ENCODE peak calls at places on chromosomes 12 and 14, in seven cellular contexts. H, L, W, B, F, O and U are unnamed samples.

GRCh38 chr14:69891422-69891821 is 12.2 kb downstream of the SMOC1 start:
- DNase-seq in L (no peak), H (no peak), B (peak), F (peak), W (no peak), O (no peak), U (no peak)

GRCh38 chr12:5556033-5556614 is 124.2 kb downstream of the NTF3 start:
- DNase-seq in O (no peak), B (no peak), F (peak), L (peak), H (peak), W (no peak), U (no peak)

GRCh38 chr12:77402726-77403125 is 337.4 kb upstream of the E2F7 start:
- DNase-seq in W (peak), O (no peak), H (no peak), L (no peak), B (no peak), F (no peak), U (no peak)

GRCh38 chr12:2679816-2680675 is 114.7 kb upstream of the FKBP4 start:
- DNase-seq in L (no peak), W (no peak), O (no peak), H (no peak), F (no peak), B (no peak), U (no peak)

GRCh38 chr12:131917139-131917710 is 11.9 kb upstream of the PUS1 start:
- DNase-seq in O (no peak), W (no peak), H (no peak), L (no peak), B (no peak), F (no peak), U (peak)

GRCh38 chr12:25929096-25929637 is 29.3 kb upstream of the RASSF8 start:
- DNase-seq in W (peak), B (no peak), L (peak), F (no peak), H (no peak), O (no peak), U (no peak)

GRCh38 chr12:67534671-67535070 is 113.9 kb upstream of the DYRK2 start:
- DNase-seq in H (no peak), F (no peak), W (peak), L (peak), B (no peak), O (no peak), U (peak)

GRCh38 chr12:71060426-71060825 is 97.4 kb downstream of the TSPAN8 start:
- DNase-seq in F (no peak), O (no peak), B (peak), W (no peak), H (no peak), L (no peak), U (no peak)

GRCh38 chr14:96274122-96274910 is 18.3 kb downstream of the BDKRB1 start:
- DNase-seq in W (peak), B (no peak), H (no peak), L (no peak), F (no peak), O (no peak), U (peak)

GRCh38 chr14:36085861-36086260 is 90.7 kb downstream of the PTCSC3 start:
- DNase-seq in W (no peak), L (no peak), H (no peak), O (no peak), F (no peak), B (no peak), U (no peak)

GRCh38 chr12:124096109-124096508 is 123.1 kb downstream of the ZNF664 start:
- DNase-seq in L (no peak), B (no peak), H (no peak), O (no peak), W (no peak), F (no peak), U (no peak)

GRCh38 chr12:124094188-124094587 is 121.2 kb downstream of the ZNF664 start:
- DNase-seq in W (no peak), H (no peak), O (no peak), F (no peak), B (no peak), L (no peak), U (no peak)

GRCh38 chr12:124093297-124093696 is 120.3 kb downstream of the ZNF664 start:
- DNase-seq in B (no peak), W (no peak), H (no peak), F (no peak), O (no peak), L (no peak), U (no peak)

GRCh38 chr12:124096869-124097434 is 123.9 kb downstream of the ZNF664 start:
- DNase-seq in F (no peak), H (no peak), O (no peak), W (no peak), L (no peak), B (no peak), U (no peak)

GRCh38 chr12:124094733-124095132 is 121.7 kb downstream of the ZNF664 start:
- DNase-seq in L (peak), B (no peak), H (no peak), O (no peak), W (no peak), F (no peak), U (no peak)
- TF ChIP-seq EZH2phosphoT487 in L (no peak), B (no peak), H (no peak), O (no peak), W (no peak), F (no peak), U (no peak)

GRCh38 chr12:126944684-126945083 is 1322.3 kb upstream of the TMEM132C start:
- DNase-seq in B (no peak), H (no peak), W (peak), O (no peak), F (no peak), L (peak), U (no peak)
- TF ChIP-seq EZH2 in B (no peak), H (no peak), W (no peak), O (no peak), F (no peak), L (no peak), U (no peak)

GRCh38 chr12:80917651-80918050 is 20.1 kb downstream of the LIN7A start:
- DNase-seq in B (no peak), W (no peak), H (no peak), L (no peak), O (no peak), F (no peak), U (no peak)
- H3K4me3 ChIP-seq in B (no peak), W (no peak), H (no peak), L (no peak), O (no peak), F (no peak), U (no peak)

DNA sequence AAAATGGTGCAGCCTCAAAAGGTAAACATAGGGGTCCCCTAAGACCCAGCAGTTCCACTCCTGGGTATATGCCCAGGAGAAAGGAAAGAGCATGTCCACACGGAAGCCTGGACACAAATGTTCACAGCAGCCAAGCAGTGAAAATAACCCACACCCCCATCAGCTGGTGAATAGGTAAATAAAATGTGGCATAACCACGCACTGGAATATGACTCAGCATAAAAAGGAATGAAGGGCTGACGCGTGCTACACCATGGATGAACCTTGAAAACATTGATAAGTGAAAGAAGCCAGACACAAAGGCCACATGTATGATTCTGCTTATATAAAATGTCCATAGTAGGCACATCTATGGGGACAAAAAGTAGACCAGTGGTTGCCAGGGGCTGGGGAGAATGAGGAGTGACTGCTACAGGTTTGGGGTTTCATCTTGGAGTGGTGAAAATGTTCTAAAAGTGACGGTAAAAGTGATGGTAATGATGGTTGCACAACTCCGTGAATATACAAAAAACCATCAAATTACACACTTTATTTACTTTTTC is 3.8 kb upstream of the SCARB1 start:
- DNase-seq in B (no peak), L (peak), O (no peak), H (no peak), W (no peak), F (no peak), U (peak)
- TF ChIP-seq EZH2phosphoT487 in B (no peak), L (no peak), O (no peak), H (no peak), W (no peak), F (no peak), U (no peak)

GRCh38 chr14:54002653-54003052 is 46.0 kb upstream of the BMP4 start:
- DNase-seq in H (no peak), O (no peak), W (peak), B (no peak), L (no peak), F (no peak), U (peak)
- TF ChIP-seq EZH2 in H (no peak), O (no peak), W (no peak), B (no peak), L (no peak), F (no peak), U (no peak)

DNA sequence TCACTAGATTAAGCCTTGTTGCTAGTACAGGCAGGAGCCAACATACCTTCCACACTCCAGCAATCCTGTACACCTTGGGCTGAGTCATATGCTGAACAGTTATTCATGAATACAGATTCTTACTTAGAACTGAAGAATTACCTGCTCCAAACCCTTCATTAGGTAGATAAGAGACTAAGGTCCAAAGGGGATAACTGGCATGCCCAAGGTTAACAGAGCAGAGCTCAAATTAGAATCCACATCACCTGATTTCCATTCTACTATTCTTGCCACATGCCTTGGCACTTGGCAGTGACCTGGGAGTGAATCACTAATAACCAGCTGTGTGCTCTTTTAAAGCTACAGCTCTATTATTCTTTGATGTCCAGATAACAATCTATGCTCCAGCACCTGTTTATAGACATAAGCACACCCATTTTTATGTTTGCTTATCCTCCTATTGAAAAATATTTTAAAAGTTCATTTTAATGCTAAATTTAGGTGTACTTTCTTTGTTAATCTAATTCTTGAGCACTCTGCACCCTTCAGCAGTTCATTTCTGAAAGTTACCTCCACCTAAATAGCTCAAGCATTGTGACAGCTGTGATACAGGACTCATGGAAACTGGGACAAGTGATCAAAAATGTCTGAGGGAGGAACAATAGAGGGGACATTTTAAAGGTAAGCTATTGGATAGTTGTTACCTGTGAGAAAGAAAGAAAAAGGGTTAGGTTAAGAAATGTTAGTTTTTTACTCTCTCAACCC is 19.4 kb downstream of the LPCAT3 start:
- DNase-seq in H (peak), L (no peak), W (peak), F (no peak), B (no peak), O (no peak), U (peak)
- H3K4me3 ChIP-seq in H (no peak), L (no peak), W (no peak), F (no peak), B (no peak), O (no peak), U (no peak)

DNA sequence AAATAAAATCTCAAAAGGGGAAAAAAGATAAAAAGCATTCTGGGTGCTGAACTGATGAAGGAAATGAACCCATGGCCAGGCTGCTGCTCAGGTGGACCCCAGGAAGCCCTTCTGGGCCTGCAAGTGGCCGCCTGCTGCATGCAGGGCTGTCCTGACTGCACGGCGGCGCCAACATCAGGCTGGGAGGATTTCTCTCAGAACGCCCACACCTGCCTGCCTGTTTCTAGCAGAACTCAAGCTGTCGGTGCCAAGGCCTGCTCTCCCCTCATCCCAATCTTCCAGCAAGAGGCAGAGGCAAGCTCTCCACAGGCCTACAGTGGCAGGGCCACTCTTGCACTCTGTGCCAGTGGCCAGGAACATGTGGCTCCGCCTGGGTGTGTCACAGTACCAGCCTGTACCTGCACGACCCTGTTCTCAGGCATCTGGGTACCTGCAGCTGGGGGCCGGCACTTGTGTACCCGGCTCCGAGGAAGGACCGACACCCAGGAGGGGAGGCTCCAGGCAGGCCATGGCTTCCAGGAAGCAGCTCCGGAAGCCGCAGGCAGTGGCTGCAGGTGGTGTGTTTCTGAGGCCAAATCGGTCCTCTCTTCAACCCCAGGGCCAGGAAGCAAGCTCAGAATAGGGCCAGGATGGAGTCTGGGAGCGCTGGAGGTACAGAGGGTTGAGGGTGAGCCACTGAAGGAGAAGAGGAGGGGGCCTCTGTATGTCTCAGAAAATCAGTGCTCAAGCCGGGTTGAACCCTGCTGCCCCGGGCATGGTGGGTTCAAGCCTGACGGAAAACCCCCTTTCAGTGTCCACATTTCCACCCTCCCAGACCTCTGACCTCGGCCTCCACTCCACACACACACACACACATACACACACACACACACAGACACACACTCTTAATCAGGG is 2.5 kb upstream of the INF2 start:
- DNase-seq in W (no peak), H (no peak), O (no peak), B (peak), F (no peak), L (no peak), U (no peak)
- TF ChIP-seq EZH2phosphoT487 in W (no peak), H (no peak), O (no peak), B (no peak), F (no peak), L (no peak), U (no peak)

GRCh38 chr14:100568164-100568997 is 18.8 kb downstream of the BEGAIN start:
- DNase-seq in L (no peak), O (no peak), W (peak), B (peak), H (no peak), F (peak), U (no peak)
- TF ChIP-seq EZH2 in L (peak), O (no peak), W (peak), B (peak), H (no peak), F (peak), U (peak)

GRCh38 chr12:19236656-19237055 is 107.1 kb downstream of the PLEKHA5 start:
- DNase-seq in W (peak), F (no peak), H (no peak), O (no peak), B (no peak), L (no peak), U (no peak)
- H3K4me3 ChIP-seq in W (no peak), F (no peak), H (no peak), O (no peak), B (no peak), L (no peak), U (no peak)